ENCODE peak calls at places on chromosome 16, in nine cellular contexts. J, O, Y, D, G, I, M, U and S are unnamed samples.

GRCh38 chr16:54503011-54503410 is 216.4 kb upstream of the IRX3 start:
- DNase-seq in I (no peak), D (no peak), J (no peak), M (no peak), Y (peak), U (no peak), G (no peak), O (no peak), S (no peak)

GRCh38 chr16:87580855-87581261 is 21.4 kb upstream of the JPH3 start:
- DNase-seq in Y (no peak), M (no peak), U (no peak), O (peak), J (no peak), D (no peak), I (no peak), G (no peak), S (no peak)

GRCh38 chr16:54812229-54812628 is 118.4 kb upstream of the IRX5 start:
- DNase-seq in M (no peak), J (no peak), G (no peak), Y (no peak), I (no peak), U (peak), D (no peak), O (peak), S (no peak)

GRCh38 chr16:14057878-14058382 is 13.2 kb upstream of the MRTFB start:
- DNase-seq in Y (no peak), G (no peak), M (no peak), O (no peak), D (no peak), I (no peak), J (no peak), U (no peak), S (no peak)

GRCh38 chr16:29809850-29810698 is 1.9 kb upstream of the PRRT2 start:
- DNase-seq in D (no peak), Y (no peak), M (no peak), G (no peak), U (no peak), O (no peak), I (peak), J (peak), S (no peak)

GRCh38 chr16:22075776-22076175 is 16.6 kb upstream of the VWA3A start:
- DNase-seq in M (no peak), J (no peak), G (no peak), I (no peak), U (no peak), D (no peak), Y (no peak), O (no peak), S (no peak)

GRCh38 chr16:23564964-23565363 is 7.4 kb downstream of the UBFD1 start:
- DNase-seq in O (no peak), U (no peak), J (no peak), Y (no peak), G (no peak), D (no peak), I (no peak), M (no peak), S (no peak)

GRCh38 chr16:12455287-12455798 is 348.3 kb downstream of the CPPED1 start:
- DNase-seq in U (peak), O (peak), I (peak), J (peak), M (peak), Y (peak), G (peak), D (peak), S (peak)

GRCh38 chr16:15961557-15962205 is 12.3 kb downstream of the ABCC1 start:
- DNase-seq in G (no peak), I (no peak), U (no peak), O (no peak), M (no peak), Y (no peak), J (peak), D (no peak), S (no peak)

GRCh38 chr16:13242201-13242600 is 340.8 kb downstream of the SHISA9 start:
- DNase-seq in M (no peak), U (no peak), O (no peak), J (no peak), G (no peak), I (no peak), D (no peak), Y (no peak), S (no peak)

GRCh38 chr16:85923153-85924021 is 24.4 kb downstream of the IRF8 start:
- DNase-seq in I (no peak), U (no peak), D (no peak), Y (no peak), J (no peak), M (no peak), G (no peak), O (peak), S (no peak)

GRCh38 chr16:68076560-68076959 is 8.6 kb upstream of the NFATC3 start:
- DNase-seq in U (no peak), M (no peak), G (no peak), Y (no peak), I (no peak), D (no peak), J (no peak), O (no peak), S (no peak)

GRCh38 chr16:86517652-86518258 is 7.4 kb downstream of the FOXF1 start:
- DNase-seq in U (no peak), G (peak), O (peak), I (peak), Y (peak), J (no peak), M (peak), D (peak), S (peak)

GRCh38 chr16:72921620-72922019 is 126.3 kb downstream of the ZFHX3 start:
- DNase-seq in D (peak), I (peak), U (peak), J (no peak), Y (no peak), O (no peak), M (no peak), G (no peak), S (no peak)